ENCODE peak calls at places on chromosomes 16 and 17, in six cellular contexts. R is A549, O is endothelial cell of umbilical vein, Y is GM12878, X is K562, S is HepG2. I is an unnamed sample.

GRCh38 chr17:45170976-45171337 is 9.3 kb downstream of the HEXIM2 start:
- DNase-seq in R (peak), O (peak), Y (no peak), X (no peak), S (no peak), I (peak)

GRCh38 chr16:67551972-67552371 is 10.4 kb upstream of the CTCF start:
- DNase-seq in R (no peak), O (no peak), Y (no peak), X (no peak), S (no peak), I (no peak)

GRCh38 chr16:10262377-10263132 is 80.3 kb upstream of the GRIN2A start:
- DNase-seq in R (no peak), O (no peak), Y (no peak), X (no peak), S (peak), I (no peak)

GRCh38 chr16:80356365-80356764 is 184.4 kb upstream of the DYNLRB2 start:
- DNase-seq in R (no peak), O (no peak), Y (no peak), X (no peak), S (no peak), I (no peak)

GRCh38 chr17:45147102-45147580 is 1.1 kb upstream of the HEXIM1 start:
- DNase-seq in R (peak), O (peak), Y (no peak), X (no peak), S (no peak), I (peak)

GRCh38 chr16:73382921-73383594 is 335.1 kb upstream of the ZFHX3 start:
- DNase-seq in R (no peak), O (no peak), Y (no peak), X (no peak), S (no peak), I (no peak)

GRCh38 chr17:41058741-41059140 is 1.2 kb downstream of the KRTAP2-3 start:
- DNase-seq in R (no peak), O (no peak), Y (no peak), X (no peak), S (peak), I (no peak)

GRCh38 chr17:48642843-48643696 is 16.9 kb upstream of the HOXB9 start:
- DNase-seq in R (no peak), O (no peak), Y (no peak), X (no peak), S (no peak), I (no peak)

GRCh38 chr17:37848690-37849616 is 75.3 kb upstream of the TBC1D3K start:
- DNase-seq in R (peak), O (peak), Y (peak), X (no peak), S (no peak), I (peak)

GRCh38 chr17:77473615-77474226 is 333.0 kb downstream of the SEC14L1 start:
- DNase-seq in R (no peak), O (no peak), Y (no peak), X (no peak), S (no peak), I (no peak)

GRCh38 chr17:77470800-77471733 is 330.3 kb downstream of the SEC14L1 start:
- DNase-seq in R (peak), O (no peak), Y (no peak), X (peak), S (peak), I (peak)

GRCh38 chr17:77472837-77473214 is 332.1 kb downstream of the SEC14L1 start:
- DNase-seq in R (no peak), O (no peak), Y (no peak), X (no peak), S (no peak), I (peak)

GRCh38 chr17:77470330-77470786 is 329.6 kb downstream of the SEC14L1 start:
- DNase-seq in R (no peak), O (no peak), Y (no peak), X (no peak), S (no peak), I (no peak)

GRCh38 chr17:77471984-77472836 is 331.4 kb downstream of the SEC14L1 start:
- DNase-seq in R (no peak), O (peak), Y (no peak), X (no peak), S (no peak), I (peak)
- TF ChIP-seq MYC in R (no peak), O (no peak), Y (no peak), X (no peak), S (no peak), I (no peak)

DNA sequence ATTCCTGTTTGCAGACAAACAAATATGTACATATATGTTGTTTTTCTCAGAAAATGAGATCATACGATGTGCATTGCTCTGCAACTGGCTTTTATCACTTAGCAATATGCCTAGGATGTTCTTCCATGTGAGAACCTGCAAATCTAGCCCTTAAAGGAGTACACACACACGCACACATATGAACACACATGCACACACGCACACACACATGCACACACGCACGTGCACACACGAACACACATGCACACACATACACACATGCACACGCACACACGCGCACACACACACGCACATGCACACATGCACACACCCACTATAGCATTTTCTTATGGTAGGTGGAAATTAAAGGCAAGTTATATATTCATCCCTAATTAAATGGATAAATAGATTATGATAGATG is 8.1 kb upstream of the OR2C1 start:
- DNase-seq in R (no peak), O (no peak), Y (no peak), X (no peak), S (no peak), I (no peak)
- TF ChIP-seq MYC in R (no peak), O (no peak), Y (no peak), X (no peak), S (no peak), I (no peak)

DNA sequence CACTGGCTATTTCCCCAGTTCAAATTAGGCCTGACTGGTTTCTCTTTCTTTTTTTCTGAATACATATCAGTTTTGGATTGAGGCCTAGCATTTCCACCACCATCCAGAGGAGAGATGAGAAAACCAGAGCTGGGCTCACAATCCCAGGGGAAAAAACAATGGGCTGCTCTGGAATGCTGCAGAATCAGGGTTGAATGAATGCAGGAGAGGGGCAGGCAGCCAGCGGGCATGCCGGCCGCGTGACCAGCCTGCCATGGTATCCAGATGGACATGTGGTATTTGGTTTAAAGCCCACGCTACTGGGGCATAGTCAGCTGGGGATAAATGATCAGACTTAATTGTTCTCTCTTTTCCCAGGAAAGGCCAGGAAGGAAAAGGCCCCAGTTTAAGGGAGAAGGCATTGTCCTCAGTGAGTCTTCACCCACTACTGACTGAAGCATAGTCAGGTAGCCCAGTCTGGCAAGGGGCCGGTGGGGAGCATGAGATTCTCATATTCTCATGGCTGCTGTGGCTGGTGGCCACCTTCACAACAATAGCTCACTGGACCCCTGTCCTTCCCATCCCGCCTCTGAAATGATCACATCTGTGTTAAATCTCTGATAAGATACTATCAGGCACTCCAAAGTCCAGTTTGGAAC is 38.7 kb upstream of the RHOT1 start:
- DNase-seq in R (no peak), O (peak), Y (no peak), X (no peak), S (no peak), I (no peak)
- TF ChIP-seq MYC in R (no peak), O (no peak), Y (no peak), X (no peak), S (no peak), I (no peak)

GRCh38 chr17:42880776-42881175 is 19.8 kb upstream of the G6PC1 start:
- DNase-seq in R (no peak), O (no peak), Y (no peak), X (no peak), S (no peak), I (no peak)

GRCh38 chr17:42878123-42878880 is 22.3 kb upstream of the G6PC1 start:
- DNase-seq in R (no peak), O (no peak), Y (no peak), X (no peak), S (peak), I (no peak)

GRCh38 chr17:42881768-42882565 is 18.6 kb upstream of the G6PC1 start:
- DNase-seq in R (no peak), O (no peak), Y (no peak), X (no peak), S (no peak), I (no peak)

GRCh38 chr17:42878924-42879595 is 21.5 kb upstream of the G6PC1 start:
- DNase-seq in R (no peak), O (no peak), Y (no peak), X (no peak), S (no peak), I (no peak)

DNA sequence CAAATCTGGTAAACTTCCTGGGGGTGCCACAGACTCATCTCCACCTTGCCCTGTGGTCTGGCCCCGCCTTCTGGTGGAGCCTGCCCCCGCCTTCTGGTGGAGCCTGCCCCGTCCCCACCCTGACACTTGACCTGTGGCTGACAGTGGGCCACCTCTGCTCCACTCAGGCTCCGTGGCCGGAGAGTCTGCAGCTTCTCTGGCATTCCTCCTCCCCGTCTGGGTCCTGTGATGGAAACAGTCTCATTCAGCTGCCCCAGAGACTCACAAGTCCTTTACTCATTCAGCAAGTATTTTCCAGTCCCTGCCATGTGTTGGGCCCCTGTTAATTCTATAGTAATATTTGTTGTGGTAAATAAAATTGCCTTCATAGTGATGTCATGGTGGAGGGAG is 21.0 kb upstream of the G6PC1 start:
- DNase-seq in R (no peak), O (no peak), Y (no peak), X (peak), S (no peak), I (no peak)
- TF ChIP-seq MYC in R (no peak), O (no peak), Y (no peak), X (no peak), S (no peak), I (no peak)

GRCh38 chr17:9512323-9513168 is 63.1 kb downstream of the STX8 start:
- DNase-seq in R (no peak), O (peak), Y (no peak), X (no peak), S (no peak), I (peak)
- TF ChIP-seq MYC in R (no peak), O (no peak), Y (no peak), X (no peak), S (no peak), I (no peak)

DNA sequence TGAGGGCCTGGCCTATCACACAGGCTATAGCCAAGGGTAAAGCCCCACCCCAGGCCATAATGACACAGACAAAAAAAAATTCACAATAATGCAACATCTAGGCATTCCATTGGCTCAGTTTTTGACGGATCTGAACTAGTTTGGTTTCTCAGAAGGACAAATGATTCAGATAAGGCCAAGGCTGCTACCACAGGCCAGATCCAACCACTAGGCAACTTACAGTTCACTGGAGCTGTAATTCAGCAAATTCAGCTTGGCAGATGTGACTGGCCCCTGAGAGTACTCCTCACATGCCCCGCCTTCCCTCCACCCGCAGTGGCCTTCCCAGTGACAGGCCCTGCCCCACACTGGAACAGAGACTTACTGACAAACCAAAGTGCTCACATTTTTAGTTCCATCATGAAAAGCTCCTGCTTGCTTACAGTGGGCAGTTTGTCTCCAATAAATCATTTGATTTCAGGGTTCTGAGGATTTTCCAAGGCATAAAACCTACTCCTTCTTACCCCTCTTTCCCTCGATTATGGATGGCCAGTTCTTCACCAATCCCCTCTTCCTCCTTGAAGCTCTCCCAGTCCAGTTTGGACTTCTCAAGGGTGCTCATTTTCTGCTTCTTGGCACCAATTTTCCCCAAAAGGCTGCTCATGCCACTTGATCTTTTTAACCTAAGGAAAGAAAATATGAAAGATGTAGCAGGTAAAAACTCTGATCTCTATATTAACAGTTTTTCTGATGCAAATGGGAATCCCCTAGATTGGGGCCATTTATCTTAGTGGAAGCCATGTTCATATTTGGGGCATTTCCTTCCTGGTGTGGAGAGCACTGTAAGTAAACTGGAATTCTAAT is 53.3 kb upstream of the BCAR1 start:
- DNase-seq in R (peak), O (peak), Y (no peak), X (peak), S (peak), I (no peak)
- TF ChIP-seq MYC in R (no peak), O (no peak), Y (no peak), X (no peak), S (no peak), I (no peak)

GRCh38 chr16:75032655-75033054 is 33.8 kb downstream of the ZNRF1 start:
- DNase-seq in R (no peak), O (no peak), Y (no peak), X (no peak), S (no peak), I (no peak)
- TF ChIP-seq MYC in R (no peak), O (no peak), Y (no peak), X (no peak), S (no peak), I (no peak)

GRCh38 chr16:55815320-55815719 is 17.6 kb downstream of the CES1 start:
- DNase-seq in R (no peak), O (no peak), Y (no peak), X (no peak), S (no peak), I (no peak)
- TF ChIP-seq MYC in R (no peak), O (no peak), Y (no peak), X (no peak), S (no peak), I (no peak)